ENCODE peak calls at places on chromosome 3, in ten cellular contexts. G is D341Med; M is breast epithelium; S is brain microvascular endothelial cell; L is A549; Z is anterior cingulate cortex; V is germinal center; H is AG08396; R is HuH-7; E is naive thymus-derived CD4-positive, alpha-beta T cell. J is an unnamed sample.

GRCh38 chr3:72661115-72661457 is 187.2 kb downstream of the SHQ1 start:
- DNase-seq in E (no peak), H (peak), G (no peak), M (peak), R (no peak), L (peak), S (no peak), Z (peak), V (no peak), J (no peak)

GRCh38 chr3:44762170-44762677 is 630 bp downstream of the KIF15 start:
- DNase-seq in S (peak), M (no peak), V (no peak), L (no peak), G (no peak), H (no peak), Z (no peak), E (no peak), R (no peak), J (no peak)

GRCh38 chr3:69665026-69665739 is 74.1 kb upstream of the MITF start:
- DNase-seq in G (peak), H (peak), L (peak), S (peak), Z (no peak), M (no peak), V (no peak), R (no peak), E (no peak), J (no peak)

GRCh38 chr3:178966299-178967183 is 105.1 kb downstream of the ZMAT3 start:
- DNase-seq in M (no peak), R (no peak), H (peak), L (no peak), V (peak), Z (peak), E (no peak), G (no peak), S (no peak), J (peak)

GRCh38 chr3:88061749-88062148 is 2.7 kb downstream of the ZNF654 start:
- DNase-seq in G (no peak), L (no peak), E (no peak), S (no peak), Z (no peak), V (no peak), R (no peak), H (no peak), M (no peak), J (no peak)

GRCh38 chr3:104669083-104669482 is 697.6 kb upstream of the ALCAM start:
- DNase-seq in H (no peak), E (no peak), L (no peak), M (no peak), R (no peak), Z (no peak), V (no peak), S (no peak), G (no peak), J (no peak)

GRCh38 chr3:179148446-179149238 is 485 bp downstream of the PIK3CA start:
- DNase-seq in G (peak), E (peak), Z (peak), L (peak), S (peak), H (peak), R (peak), M (no peak), V (peak), J (peak)

GRCh38 chr3:101200461-101200860 is 119.9 kb downstream of the IMPG2 start:
- DNase-seq in M (no peak), S (no peak), H (no peak), V (no peak), Z (no peak), R (no peak), G (no peak), L (no peak), E (no peak), J (no peak)

GRCh38 chr3:17894434-17895060 is 152.1 kb upstream of the TBC1D5 start:
- DNase-seq in H (peak), R (peak), G (no peak), L (no peak), E (peak), M (no peak), V (no peak), S (peak), Z (no peak), J (no peak)

GRCh38 chr3:184016169-184016570 is 1.5 kb downstream of the ABCC5 start:
- DNase-seq in H (no peak), S (no peak), G (no peak), R (no peak), M (no peak), Z (no peak), E (no peak), V (no peak), L (no peak), J (no peak)

GRCh38 chr3:176974303-176974702 is 223.0 kb downstream of the TBL1XR1 start:
- DNase-seq in L (no peak), R (no peak), E (no peak), M (no peak), G (no peak), V (no peak), S (no peak), H (no peak), Z (no peak), J (no peak)

GRCh38 chr3:30473374-30474051 is 132.9 kb upstream of the TGFBR2 start:
- DNase-seq in V (no peak), L (no peak), R (peak), Z (no peak), G (no peak), H (no peak), M (no peak), E (no peak), S (peak), J (no peak)

J was measured in putamen.